ENCODE peak calls at places on chromosomes 16 and 17, in eight cellular contexts. G is sigmoid colon, M is stomach, Y is A549, U is ovary, Z is SK-N-SH, T is K562, L is tibial nerve. R is an unnamed sample.

GRCh38 chr17:7842950-7843535 is 9.0 kb downstream of the KDM6B start:
- DNase-seq in Z (no peak), U (peak), T (peak), M (peak), Y (peak), L (peak), G (peak), R (peak)

GRCh38 chr16:57972285-57972684 is 1.4 kb upstream of the CNGB1 start:
- DNase-seq in T (no peak), G (no peak), Y (no peak), L (no peak), Z (no peak), U (no peak), M (no peak), R (no peak)

GRCh38 chr17:78355045-78355641 is 4.7 kb downstream of the SOCS3 start:
- DNase-seq in U (no peak), T (peak), G (no peak), L (no peak), Z (no peak), M (no peak), Y (no peak), R (no peak)

GRCh38 chr17:10635290-10635689 is 21.8 kb downstream of the MYH3 start:
- DNase-seq in Z (no peak), T (peak), M (no peak), Y (no peak), U (no peak), G (no peak), L (no peak), R (no peak)

GRCh38 chr17:57927048-57927723 is 28.0 kb downstream of the CUEDC1 start:
- DNase-seq in M (peak), U (no peak), Z (peak), L (no peak), G (no peak), Y (no peak), T (no peak), R (peak)

GRCh38 chr16:47927330-47927729 is 228.5 kb downstream of the ABCC12 start:
- DNase-seq in G (no peak), M (no peak), U (no peak), T (no peak), L (no peak), Z (no peak), Y (no peak), R (no peak)

GRCh38 chr16:51880776-51881175 is 666.2 kb downstream of the TOX3 start:
- DNase-seq in T (no peak), L (no peak), G (no peak), U (no peak), Z (no peak), M (no peak), Y (peak), R (no peak)

GRCh38 chr17:50288306-50288705 is 14.0 kb downstream of the TMEM92 start:
- DNase-seq in U (peak), Y (no peak), L (no peak), T (no peak), G (no peak), M (no peak), Z (peak), R (no peak)

GRCh38 chr17:47879028-47879585 is 16.9 kb upstream of the SP2 start:
- DNase-seq in Z (no peak), M (no peak), T (peak), L (no peak), Y (no peak), U (no peak), G (no peak), R (no peak)

GRCh38 chr16:86668136-86668535 is 89.8 kb downstream of the FOXL1 start:
- DNase-seq in L (no peak), Z (no peak), M (no peak), U (no peak), T (peak), G (no peak), Y (peak), R (no peak)

GRCh38 chr16:54048994-54049929 is 237.3 kb downstream of the IRX3 start:
- DNase-seq in Z (peak), U (no peak), Y (no peak), L (no peak), T (no peak), M (no peak), G (no peak), R (no peak)

GRCh38 chr16:8768701-8769100 is 28.7 kb downstream of the TMEM186 start:
- DNase-seq in L (no peak), G (no peak), Y (no peak), T (no peak), M (no peak), U (no peak), Z (no peak), R (no peak)

GRCh38 chr16:50535506-50536257 is 12.5 kb upstream of the NKD1 start:
- DNase-seq in Y (no peak), U (no peak), L (no peak), Z (no peak), T (no peak), G (no peak), M (no peak), R (no peak)

GRCh38 chr17:76384222-76384986 is at the start of gene SPHK1:
- DNase-seq in M (peak), G (peak), U (peak), Z (peak), L (peak), Y (peak), T (peak), R (peak)

GRCh38 chr17:75633484-75634375 is 496 bp downstream of the SMIM5 start:
- DNase-seq in Y (peak), T (peak), G (peak), Z (peak), M (peak), U (peak), L (peak), R (peak)

GRCh38 chr17:2396568-2397246 is 4.2 kb downstream of the MNT start:
- DNase-seq in U (peak), Y (peak), M (peak), G (peak), L (peak), Z (peak), T (peak), R (peak)

GRCh38 chr16:86457621-86458456 is 52.5 kb upstream of the FOXF1 start:
- DNase-seq in Y (no peak), L (peak), Z (no peak), G (peak), M (no peak), U (no peak), T (no peak), R (peak)

DNA sequence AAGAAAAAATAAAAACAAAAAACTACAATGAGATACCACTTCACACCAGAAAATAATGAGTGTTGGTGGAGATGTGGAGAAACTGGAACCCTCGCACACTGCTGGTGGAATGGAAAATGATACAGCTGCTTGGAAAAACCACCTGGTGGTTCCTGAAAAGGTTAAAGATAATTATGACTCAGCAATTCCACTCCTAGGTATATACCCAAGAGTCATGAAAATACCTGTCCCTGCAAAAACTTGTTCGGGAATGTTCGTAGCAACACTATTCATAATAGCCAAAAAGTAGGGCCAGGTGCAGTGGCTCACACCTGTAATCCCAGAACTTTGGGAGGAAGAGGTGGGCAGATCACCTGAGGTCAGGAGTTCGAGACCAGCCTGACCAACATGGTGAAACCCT is 8.1 kb upstream of the ITGAE start:
- DNase-seq in M (no peak), T (no peak), Y (no peak), Z (no peak), L (no peak), U (no peak), G (no peak), R (no peak)
- TF ChIP-seq EP300 in M (no peak), T (no peak), Y (no peak), Z (no peak), L (no peak), U (no peak), G (no peak), R (no peak)

DNA sequence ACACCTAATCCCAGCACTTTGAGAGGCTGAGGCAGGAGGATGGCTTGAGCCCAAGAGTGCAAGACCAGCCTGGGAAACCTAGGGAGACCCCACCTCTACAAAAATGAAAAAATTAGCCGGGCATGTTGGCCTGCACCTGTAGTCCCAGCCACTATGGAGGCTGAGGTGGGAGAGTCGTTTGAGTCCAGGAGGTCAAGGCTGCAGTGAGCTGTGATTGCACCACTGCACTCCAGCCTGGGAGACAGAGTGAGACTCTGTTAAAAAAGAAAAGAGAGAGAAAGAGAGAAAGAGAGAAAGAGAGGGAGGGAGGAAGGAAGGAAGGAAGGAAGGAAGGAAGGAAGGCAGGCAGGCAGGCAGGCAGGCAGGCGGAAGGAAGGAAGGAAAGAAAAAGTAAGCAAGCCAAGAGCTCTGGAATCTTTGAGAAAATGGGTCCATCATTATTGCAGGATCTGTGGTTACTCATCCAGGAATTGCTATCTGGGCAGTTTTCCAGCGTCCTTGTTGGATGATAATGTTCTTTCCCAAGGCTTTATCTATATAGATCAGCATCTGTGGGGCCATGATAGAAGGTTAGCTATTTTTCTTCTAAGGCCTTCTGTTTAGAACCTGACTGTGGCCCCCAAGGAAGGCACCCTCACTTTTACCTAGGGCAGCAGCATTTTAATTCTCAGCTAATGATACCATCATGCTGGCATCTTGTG is 533.2 kb upstream of the CDH5 start:
- DNase-seq in Z (peak), Y (no peak), L (peak), T (peak), U (no peak), M (no peak), G (no peak), R (no peak)
- TF ChIP-seq EP300 in Z (peak), Y (no peak), L (no peak), T (no peak), U (no peak), M (no peak), G (no peak), R (no peak)

DNA sequence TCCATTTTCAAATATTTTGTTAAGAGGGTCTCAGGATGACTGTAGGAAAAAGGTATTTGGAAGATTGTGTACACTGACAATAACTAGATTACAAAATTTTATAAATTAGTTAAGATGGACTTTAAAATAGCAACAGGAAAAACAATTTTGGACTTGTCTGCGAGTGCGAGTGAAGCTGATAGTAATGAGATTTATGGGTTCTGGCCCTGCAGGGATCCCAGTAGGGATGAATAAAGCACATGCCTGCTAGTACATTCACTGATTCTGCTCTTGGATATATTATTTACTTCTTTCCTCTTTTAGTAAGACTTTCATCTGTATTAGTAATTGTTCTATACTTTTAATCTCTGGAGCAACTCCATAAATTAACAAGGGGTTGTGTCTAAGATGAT is 28.2 kb downstream of the PRKCA start:
- DNase-seq in G (no peak), M (no peak), Z (no peak), U (no peak), L (no peak), T (no peak), Y (no peak), R (no peak)
- TF ChIP-seq EP300 in G (no peak), M (no peak), Z (peak), U (no peak), L (no peak), T (no peak), Y (no peak), R (no peak)

DNA sequence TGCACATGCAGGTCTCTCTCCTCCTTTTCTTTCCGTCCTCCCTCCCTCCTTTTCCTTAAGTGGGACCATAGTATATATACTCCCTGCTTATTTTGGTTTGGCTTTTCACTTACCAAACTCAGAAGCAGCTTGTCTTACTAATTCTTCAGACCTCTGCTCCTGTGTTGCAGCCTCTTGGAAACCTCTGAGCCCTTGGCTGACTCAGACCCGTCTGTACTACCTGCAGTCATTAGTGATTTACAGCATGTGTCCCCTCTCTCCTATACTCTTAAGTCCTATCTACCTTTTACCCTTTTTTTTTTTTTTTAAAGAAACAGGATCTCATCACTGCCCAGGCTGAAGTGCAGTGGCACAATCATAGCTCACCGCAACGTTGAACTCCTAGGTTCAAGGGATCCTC is 207.0 kb downstream of the STX8 start:
- DNase-seq in Y (no peak), U (no peak), Z (no peak), M (no peak), L (no peak), T (no peak), G (no peak), R (no peak)
- TF ChIP-seq EP300 in Y (no peak), U (no peak), Z (no peak), M (no peak), L (no peak), T (no peak), G (no peak), R (no peak)